ENCODE peak calls at places on chromosomes 5 and 9, in five cellular contexts. Q, U, E, G and K are unnamed samples.
A peak's percentile ranks its signal among the peaks of the same experiment; 100 is the strongest.

GRCh38 chr5:138955672-138956295 is 80.6 kb upstream of the LRRTM2 start:
- DNase-seq in Q (no peak), U (no peak), G (no peak), E (no peak), K (no peak)

GRCh38 chr5:143016777-143017374 is 246.7 kb downstream of the ARHGAP26 start:
- DNase-seq in G (no peak), U (no peak), E (no peak), Q (peak; percentile 25), K (peak; percentile 34)

GRCh38 chr9:38212016-38212415 is 143.0 kb upstream of the SHB start:
- DNase-seq in U (no peak), Q (no peak), G (no peak), E (no peak), K (no peak)

GRCh38 chr5:135266301-135266630 is 132.8 kb downstream of the MACROH2A1 start:
- DNase-seq in Q (no peak), E (no peak), U (no peak), G (no peak), K (no peak)

GRCh38 chr9:130862747-130863146 is 27.7 kb downstream of the ABL1 start:
- DNase-seq in E (no peak), G (no peak), Q (no peak), U (no peak), K (no peak)

GRCh38 chr5:140251527-140251973 is 51.4 kb downstream of the PFDN1 start:
- DNase-seq in G (no peak), Q (peak; percentile 47), U (peak; percentile 96), E (no peak), K (no peak)

GRCh38 chr9:86978413-86978812 is 31.1 kb upstream of the GAS1 start:
- DNase-seq in G (no peak), E (no peak), Q (no peak), U (no peak), K (no peak)

GRCh38 chr5:56827043-56827442 is 11.7 kb downstream of the MAP3K1 start:
- DNase-seq in E (no peak), Q (peak; percentile 69), G (no peak), U (peak; percentile 38), K (no peak)

GRCh38 chr5:124746916-124747769 is 704 bp upstream of the ZNF608 start:
- DNase-seq in E (peak; percentile 76), U (peak; percentile 50), G (peak; percentile 87), Q (peak; percentile 71), K (no peak)

GRCh38 chr9:15239816-15240215 is 67.2 kb downstream of the TTC39B start:
- DNase-seq in E (no peak), U (no peak), G (no peak), Q (no peak), K (no peak)

GRCh38 chr5:169429044-169429443 is 128.1 kb upstream of the SLIT3 start:
- DNase-seq in E (no peak), Q (no peak), G (no peak), U (no peak), K (no peak)

DNA sequence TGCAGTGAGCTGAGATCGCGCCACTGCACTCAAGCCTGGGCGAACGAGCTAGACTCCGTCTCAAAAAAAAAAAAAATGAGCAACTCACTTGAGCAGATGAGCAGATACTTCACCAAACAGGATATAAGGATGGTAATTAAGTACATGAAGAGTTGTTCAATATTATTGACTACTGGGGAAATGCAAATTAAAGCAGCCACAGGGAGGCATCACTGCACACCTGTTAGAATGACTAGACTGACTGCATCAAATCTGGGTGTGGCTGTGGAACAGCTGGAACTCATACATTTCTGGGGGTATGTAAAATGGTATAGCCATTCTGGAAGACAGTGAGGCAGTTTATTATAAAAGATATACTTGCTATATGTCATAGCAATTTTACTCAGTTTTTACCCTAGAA is 93.0 kb downstream of the WNK2 start:
- DNase-seq in Q (no peak), E (no peak), G (no peak), U (no peak), K (no peak)
- TF ChIP-seq CTCF in Q (no peak), E (no peak), G (no peak), U (no peak), K (no peak)

DNA sequence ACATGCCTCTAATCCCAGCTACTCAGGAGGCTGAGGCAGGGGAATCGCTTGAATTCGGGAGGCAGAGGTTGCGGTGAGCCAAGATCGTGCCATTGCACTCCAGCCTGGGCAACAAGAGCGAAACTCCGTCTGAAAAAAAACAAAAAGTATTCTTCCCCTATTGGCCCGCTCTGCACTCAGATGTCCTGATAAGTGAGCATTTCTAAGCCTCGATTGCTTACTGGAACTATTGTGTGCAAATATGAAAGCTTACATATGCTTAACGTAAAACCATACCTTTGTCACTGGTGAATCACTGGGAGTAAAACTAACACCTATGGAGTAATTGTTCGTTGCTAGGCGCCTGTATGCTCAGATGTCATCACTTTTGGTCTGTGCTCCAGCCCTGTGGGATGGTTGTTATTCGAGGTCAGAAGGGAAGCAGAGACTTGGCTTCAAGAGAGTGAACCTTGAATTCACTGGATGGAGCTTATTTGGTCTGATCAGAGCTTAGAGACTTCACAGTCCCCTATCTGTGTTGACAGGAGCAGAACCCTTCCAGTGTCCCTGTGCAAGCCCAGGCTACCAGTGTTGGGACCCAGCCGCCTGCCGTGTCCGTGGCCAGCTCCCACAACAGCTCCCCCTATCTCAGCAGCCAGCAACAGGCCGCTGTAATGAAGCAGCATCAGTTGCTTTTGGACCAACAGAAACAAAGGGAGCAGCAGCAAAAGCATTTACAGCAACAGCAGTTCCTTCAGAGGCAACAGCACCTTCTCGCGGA is 25.3 kb upstream of the LTC4S start:
- DNase-seq in Q (no peak), U (no peak), G (no peak), E (no peak), K (no peak)
- TF ChIP-seq CTCF in Q (no peak), U (no peak), G (no peak), E (peak; percentile 9), K (no peak)

GRCh38 chr5:16453609-16454008 is 12.0 kb downstream of the ZNF622 start:
- DNase-seq in U (no peak), E (no peak), G (no peak), Q (no peak), K (no peak)
- TF ChIP-seq CTCF in U (no peak), E (no peak), G (no peak), Q (no peak), K (no peak)

GRCh38 chr9:134136997-134137302 is 1.1 kb downstream of the WDR5 start:
- DNase-seq in E (no peak), U (no peak), Q (no peak), G (no peak), K (no peak)

GRCh38 chr9:134136117-134136996 is 475 bp downstream of the WDR5 start:
- DNase-seq in U (no peak), E (no peak), G (no peak), Q (peak; percentile 4), K (peak; percentile 58)

GRCh38 chr9:134134949-134135342 is 936 bp upstream of the WDR5 start:
- DNase-seq in Q (no peak), G (no peak), E (no peak), U (no peak), K (no peak)

GRCh38 chr9:134138292-134138691 is 2.4 kb downstream of the WDR5 start:
- DNase-seq in U (no peak), G (no peak), E (no peak), Q (no peak), K (no peak)

DNA sequence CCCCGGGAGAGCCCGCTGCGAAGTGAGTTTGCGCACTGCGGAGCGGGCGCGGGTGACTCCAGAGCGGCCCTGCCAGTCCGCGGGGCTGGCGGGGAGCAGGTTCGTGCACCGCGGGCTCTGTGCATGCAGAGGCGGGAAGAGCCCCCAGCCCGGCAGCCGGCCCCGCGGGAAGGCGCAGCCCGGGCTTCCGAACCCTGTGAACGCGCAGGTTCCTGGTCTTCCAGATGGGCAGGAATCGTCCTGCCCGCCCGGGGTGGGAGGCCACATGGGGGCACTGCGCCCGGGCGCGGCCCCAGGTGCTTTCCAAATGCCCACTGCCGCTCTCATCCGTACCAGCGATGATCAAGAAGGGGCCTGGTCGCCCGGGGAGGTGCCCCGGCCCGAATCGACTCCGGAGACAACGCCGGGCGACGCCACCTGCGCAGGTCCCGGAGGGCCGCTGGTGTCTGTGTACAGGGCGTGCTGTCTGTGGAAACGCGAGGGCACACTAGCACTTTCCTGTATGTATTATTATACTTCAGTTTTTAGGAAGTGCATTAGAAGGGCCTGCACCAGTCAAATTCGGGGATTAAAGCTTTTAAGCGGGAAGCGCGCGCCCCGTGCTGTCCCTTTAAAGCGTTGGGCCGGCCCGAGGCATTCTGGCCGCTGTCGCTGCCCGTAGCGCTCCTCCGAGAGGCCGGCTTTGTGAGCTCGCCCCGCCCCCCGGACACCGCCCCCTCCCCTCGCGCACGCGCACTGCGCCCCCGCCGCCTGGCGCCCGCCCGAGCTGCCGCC is at the start of gene WDR5:
- DNase-seq in E (peak; percentile 82), G (peak; percentile 91), U (peak; percentile 60), Q (peak; percentile 86), K (peak; percentile 100)
- TF ChIP-seq CTCF in E (no peak), G (no peak), U (peak; percentile 29), Q (no peak), K (peak; percentile 34)

DNA sequence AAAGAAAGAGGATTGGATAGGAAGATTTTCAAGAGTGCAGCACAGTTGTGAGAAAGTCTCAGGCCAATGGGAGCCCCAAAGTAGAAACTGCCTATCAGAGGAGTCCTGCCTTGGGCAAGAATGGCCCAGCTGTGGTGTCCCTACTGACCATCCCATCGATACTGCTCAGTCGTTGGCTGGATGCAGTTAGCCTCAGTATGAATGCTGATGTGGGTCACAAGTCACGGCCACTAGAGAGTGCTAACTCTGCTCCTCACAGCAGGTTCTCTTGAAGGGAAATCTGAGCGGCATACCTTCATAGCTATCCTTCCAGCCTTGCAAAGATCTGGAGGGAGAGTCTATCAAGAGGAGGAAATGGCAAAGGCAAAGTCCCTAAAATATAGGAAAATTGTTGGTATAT is 11.6 kb upstream of the CETN3 start:
- DNase-seq in E (no peak), Q (peak; percentile 44), U (no peak), G (no peak), K (peak; percentile 7)
- TF ChIP-seq CTCF in E (no peak), Q (no peak), U (no peak), G (no peak), K (peak; percentile 38)

GRCh38 chr9:93967020-93967803 is 12.1 kb upstream of the BARX1 start:
- DNase-seq in G (no peak), Q (no peak), U (no peak), E (no peak), K (no peak)

GRCh38 chr9:93968451-93969327 is 13.5 kb upstream of the BARX1 start:
- DNase-seq in G (peak; percentile 32), U (no peak), E (no peak), Q (peak; percentile 46), K (no peak)

GRCh38 chr9:93964685-93965084 is 9.5 kb upstream of the BARX1 start:
- DNase-seq in Q (no peak), U (no peak), E (no peak), G (no peak), K (peak; percentile 8)

GRCh38 chr9:93963969-93964368 is 8.8 kb upstream of the BARX1 start:
- DNase-seq in G (peak; percentile 44), U (no peak), Q (no peak), E (no peak), K (peak; percentile 4)

DNA sequence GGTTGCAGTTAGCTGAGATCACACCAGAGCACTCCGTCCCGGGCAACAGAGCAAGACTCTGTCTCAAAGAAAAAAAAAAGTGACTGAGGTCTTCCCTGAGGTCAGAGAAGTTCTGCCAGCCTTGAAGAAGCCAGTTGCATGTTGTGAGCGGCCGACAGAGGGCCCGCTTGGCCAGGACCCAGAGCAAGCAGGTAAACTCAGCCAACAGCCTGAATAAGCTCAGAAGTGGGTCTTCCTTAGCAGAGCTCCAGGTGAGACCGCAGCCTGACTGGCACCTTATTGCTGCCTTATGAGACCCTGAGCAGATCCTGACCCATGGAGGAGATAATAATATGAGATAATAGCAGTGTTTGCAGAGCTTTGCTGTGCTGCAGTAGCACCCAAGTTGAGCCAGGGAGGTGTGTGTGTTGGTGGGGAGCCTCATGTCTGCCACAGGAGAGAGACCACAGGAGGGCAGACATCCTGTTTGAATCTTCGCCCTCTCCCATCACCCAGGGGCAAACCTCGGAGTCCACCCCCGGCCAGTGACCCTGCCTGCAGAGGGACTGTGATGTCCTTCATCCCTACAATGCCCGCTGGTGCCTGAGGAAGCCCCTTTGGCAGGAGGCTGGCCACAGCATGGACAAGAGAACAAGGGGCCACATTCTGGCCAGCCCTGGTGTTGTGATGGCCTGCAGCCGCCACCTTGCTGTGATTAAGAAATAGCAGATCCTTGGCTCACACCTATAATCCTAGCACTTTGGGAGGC is 10.8 kb upstream of the BARX1 start:
- DNase-seq in G (no peak), E (no peak), Q (no peak), U (no peak), K (peak; percentile 7)
- TF ChIP-seq CTCF in G (no peak), E (no peak), Q (no peak), U (peak; percentile 34), K (no peak)